ENCODE peak calls at places on chromosome 19, in seven cellular contexts. L is stimulated activated CD8-positive, alpha-beta memory T cell treated with anti-CD3 and anti-CD28 coated beads, Interleukin-4, amount 100 ng/mL, for 4 hours; C is MM.1S; Q is activated T-helper 1 cell treated with anti-CD3 and anti-CD28 coated beads, Interleukin-12 subunit alpha, Interleukin-12 subunit beta, Interleukin-2, Interleukin-4 antibody, amounts not matched to agents 30 ng/mL and 10 ng/mL and 1 ng/mL, durations not matched to agents 14 hours and 24 hours and 36 hours; A is ovary; G is LHCN-M2; S is GDM1. N is an unnamed sample.

GRCh38 chr19:21434967-21435544 is 38.1 kb downstream of the ZNF493 start:
- DNase-seq in A (no peak), S (no peak), Q (no peak), G (no peak), L (no peak), C (no peak), N (no peak)

GRCh38 chr19:35767288-35768081 is 7.9 kb upstream of the ARHGAP33 start:
- DNase-seq in G (no peak), S (no peak), C (no peak), L (no peak), A (peak; percentile 85), Q (no peak), N (no peak)

GRCh38 chr19:17872251-17873001 is 681 bp downstream of the SLC5A5 start:
- DNase-seq in Q (peak; percentile 48), L (no peak), A (no peak), G (no peak), S (no peak), C (no peak), N (no peak)

GRCh38 chr19:35294328-35294727 is 2.4 kb downstream of the MAG start:
- DNase-seq in Q (no peak), S (no peak), A (no peak), C (no peak), G (no peak), L (no peak), N (no peak)

GRCh38 chr19:13181747-13182388 is 31.7 kb downstream of the IER2 start:
- DNase-seq in S (peak; percentile 83), A (peak; percentile 48), G (no peak), C (no peak), L (peak; percentile 11), Q (no peak), N (peak; percentile 75)

GRCh38 chr19:16542894-16543498 is 759 bp upstream of the CHERP start:
- DNase-seq in A (no peak), L (no peak), Q (no peak), C (peak; percentile 15), G (peak; percentile 8), S (no peak), N (no peak)

GRCh38 chr19:6772028-6772865 is at the start of gene VAV1:
- DNase-seq in G (no peak), L (peak; percentile 68), Q (peak; percentile 69), C (peak; percentile 92), S (peak; percentile 89), A (no peak), N (peak; percentile 91)

GRCh38 chr19:6125571-6125989 is 9.9 kb upstream of the ACSBG2 start:
- DNase-seq in S (peak; percentile 69), A (no peak), C (peak; percentile 81), Q (peak; percentile 48), L (peak; percentile 18), G (peak; percentile 78), N (peak; percentile 48)

GRCh38 chr19:4909172-4909896 is at the start of gene UHRF1:
- DNase-seq in G (peak; percentile 64), L (no peak), S (peak; percentile 68), C (peak; percentile 85), A (no peak), Q (peak; percentile 57), N (peak; percentile 38)

GRCh38 chr19:43504426-43505185 is at the start of gene PHLDB3:
- DNase-seq in L (no peak), S (no peak), C (peak; percentile 39), A (peak; percentile 66), G (peak; percentile 14), Q (peak; percentile 38), N (no peak)

GRCh38 chr19:4807188-4807587 is 15.7 kb downstream of the FEM1A start:
- DNase-seq in A (no peak), L (no peak), Q (no peak), G (no peak), C (no peak), S (peak; percentile 8), N (no peak)